ENCODE peak calls at places on chromosomes 16 and 17, in eight cellular contexts. One of them, this sample, is unnamed.

GRCh38 chr16:82091225-82091624 is 56.2 kb downstream of the HSD17B2 start:
- DNase-seq in heart right ventricle: no peak
- DNase-seq in fibroblast of the aortic adventitia: peak; percentile 43
- DNase-seq in GM13976: no peak
- DNase-seq in psoas muscle: no peak
- DNase-seq in AG04450: peak; percentile 37
- DNase-seq in heart left ventricle: no peak
- DNase-seq in left lung: no peak
- DNase-seq in this sample: no peak

GRCh38 chr17:76527430-76528111 is 9.9 kb downstream of the CYGB start:
- DNase-seq in GM13976: peak; percentile 64
- DNase-seq in heart left ventricle: peak; percentile 88
- DNase-seq in left lung: peak; percentile 89
- DNase-seq in heart right ventricle: peak; percentile 73
- DNase-seq in psoas muscle: peak; percentile 77
- DNase-seq in fibroblast of the aortic adventitia: peak; percentile 73
- DNase-seq in AG04450: no peak
- DNase-seq in this sample: no peak

GRCh38 chr17:3916825-3917224 is 560 bp upstream of the P2RX1 start:
- DNase-seq in AG04450: no peak
- DNase-seq in psoas muscle: no peak
- DNase-seq in heart left ventricle: no peak
- DNase-seq in heart right ventricle: no peak
- DNase-seq in left lung: no peak
- DNase-seq in fibroblast of the aortic adventitia: no peak
- DNase-seq in GM13976: no peak
- DNase-seq in this sample: no peak

GRCh38 chr16:69438465-69438864 is 14.0 kb downstream of the CYB5B start:
- DNase-seq in left lung: no peak
- DNase-seq in heart right ventricle: no peak
- DNase-seq in GM13976: peak; percentile 48
- DNase-seq in fibroblast of the aortic adventitia: no peak
- DNase-seq in heart left ventricle: no peak
- DNase-seq in AG04450: no peak
- DNase-seq in psoas muscle: no peak
- DNase-seq in this sample: no peak

GRCh38 chr17:74497471-74497870 is 31.0 kb downstream of the CD300A start:
- DNase-seq in heart left ventricle: no peak
- DNase-seq in fibroblast of the aortic adventitia: no peak
- DNase-seq in left lung: no peak
- DNase-seq in psoas muscle: no peak
- DNase-seq in heart right ventricle: no peak
- DNase-seq in AG04450: no peak
- DNase-seq in GM13976: no peak
- DNase-seq in this sample: no peak

GRCh38 chr17:77011173-77012011 is 129.4 kb upstream of the SEC14L1 start:
- DNase-seq in heart left ventricle: no peak
- DNase-seq in left lung: no peak
- DNase-seq in fibroblast of the aortic adventitia: peak; percentile 58
- DNase-seq in psoas muscle: no peak
- DNase-seq in heart right ventricle: no peak
- DNase-seq in AG04450: no peak
- DNase-seq in GM13976: no peak
- DNase-seq in this sample: peak; percentile 55

GRCh38 chr16:31268033-31268365 is 8.2 kb downstream of the ITGAM start:
- DNase-seq in left lung: no peak
- DNase-seq in GM13976: no peak
- DNase-seq in AG04450: no peak
- DNase-seq in fibroblast of the aortic adventitia: no peak
- DNase-seq in psoas muscle: no peak
- DNase-seq in heart right ventricle: no peak
- DNase-seq in heart left ventricle: no peak
- DNase-seq in this sample: no peak

GRCh38 chr17:65514082-65514481 is 47.4 kb downstream of the AXIN2 start:
- DNase-seq in left lung: no peak
- DNase-seq in GM13976: no peak
- DNase-seq in heart left ventricle: no peak
- DNase-seq in psoas muscle: no peak
- DNase-seq in AG04450: no peak
- DNase-seq in fibroblast of the aortic adventitia: peak; percentile 45
- DNase-seq in heart right ventricle: no peak
- DNase-seq in this sample: no peak

GRCh38 chr17:81230043-81230820 is 7.5 kb upstream of the CEP131 start:
- DNase-seq in GM13976: no peak
- DNase-seq in heart left ventricle: no peak
- DNase-seq in psoas muscle: no peak
- DNase-seq in left lung: peak; percentile 76
- DNase-seq in AG04450: no peak
- DNase-seq in heart right ventricle: no peak
- DNase-seq in fibroblast of the aortic adventitia: no peak
- DNase-seq in this sample: no peak

GRCh38 chr16:19212059-19212458 is 44.0 kb downstream of the SYT17 start:
- DNase-seq in heart left ventricle: no peak
- DNase-seq in left lung: no peak
- DNase-seq in GM13976: no peak
- DNase-seq in heart right ventricle: no peak
- DNase-seq in AG04450: no peak
- DNase-seq in fibroblast of the aortic adventitia: no peak
- DNase-seq in psoas muscle: no peak
- DNase-seq in this sample: no peak

GRCh38 chr16:19210968-19211367 is 42.9 kb downstream of the SYT17 start:
- DNase-seq in fibroblast of the aortic adventitia: no peak
- DNase-seq in heart right ventricle: no peak
- DNase-seq in left lung: no peak
- DNase-seq in heart left ventricle: no peak
- DNase-seq in GM13976: peak; percentile 62
- DNase-seq in AG04450: no peak
- DNase-seq in psoas muscle: no peak
- DNase-seq in this sample: no peak

GRCh38 chr16:19215705-19216104 is 47.7 kb downstream of the SYT17 start:
- DNase-seq in AG04450: no peak
- DNase-seq in left lung: no peak
- DNase-seq in psoas muscle: no peak
- DNase-seq in heart left ventricle: no peak
- DNase-seq in fibroblast of the aortic adventitia: no peak
- DNase-seq in GM13976: no peak
- DNase-seq in heart right ventricle: no peak
- DNase-seq in this sample: no peak

GRCh38 chr16:19210175-19210924 is 42.3 kb downstream of the SYT17 start:
- DNase-seq in heart left ventricle: no peak
- DNase-seq in psoas muscle: no peak
- DNase-seq in GM13976: peak; percentile 66
- DNase-seq in heart right ventricle: no peak
- DNase-seq in fibroblast of the aortic adventitia: no peak
- DNase-seq in left lung: no peak
- DNase-seq in AG04450: peak; percentile 20
- DNase-seq in this sample: no peak

GRCh38 chr16:19213885-19214284 is 45.8 kb downstream of the SYT17 start:
- DNase-seq in GM13976: no peak
- DNase-seq in heart right ventricle: no peak
- DNase-seq in AG04450: no peak
- DNase-seq in left lung: no peak
- DNase-seq in fibroblast of the aortic adventitia: no peak
- DNase-seq in psoas muscle: no peak
- DNase-seq in heart left ventricle: no peak
- DNase-seq in this sample: no peak
- TF ChIP-seq CTCF in GM13976: no peak
- TF ChIP-seq CTCF in heart right ventricle: no peak
- TF ChIP-seq CTCF in AG04450: no peak
- TF ChIP-seq CTCF in left lung: no peak
- TF ChIP-seq CTCF in fibroblast of the aortic adventitia: no peak
- TF ChIP-seq CTCF in psoas muscle: no peak
- TF ChIP-seq CTCF in heart left ventricle: no peak
- TF ChIP-seq CTCF in this sample: no peak

GRCh38 chr17:67633751-67634191 is 84.0 kb upstream of the NOL11 start:
- DNase-seq in AG04450: no peak
- DNase-seq in heart right ventricle: peak; percentile 65
- DNase-seq in left lung: no peak
- DNase-seq in fibroblast of the aortic adventitia: peak; percentile 13
- DNase-seq in psoas muscle: no peak
- DNase-seq in GM13976: no peak
- DNase-seq in heart left ventricle: peak; percentile 68
- DNase-seq in this sample: no peak

GRCh38 chr17:67628580-67629013 is 89.1 kb upstream of the NOL11 start:
- DNase-seq in psoas muscle: no peak
- DNase-seq in heart left ventricle: no peak
- DNase-seq in left lung: no peak
- DNase-seq in fibroblast of the aortic adventitia: no peak
- DNase-seq in heart right ventricle: no peak
- DNase-seq in AG04450: no peak
- DNase-seq in GM13976: peak; percentile 80
- DNase-seq in this sample: no peak

GRCh38 chr17:67625971-67626370 is 91.8 kb upstream of the NOL11 start:
- DNase-seq in psoas muscle: no peak
- DNase-seq in heart left ventricle: no peak
- DNase-seq in GM13976: no peak
- DNase-seq in AG04450: no peak
- DNase-seq in fibroblast of the aortic adventitia: no peak
- DNase-seq in heart right ventricle: no peak
- DNase-seq in left lung: no peak
- DNase-seq in this sample: no peak

GRCh38 chr17:67624886-67625656 is 92.7 kb upstream of the NOL11 start:
- DNase-seq in heart left ventricle: no peak
- DNase-seq in psoas muscle: no peak
- DNase-seq in fibroblast of the aortic adventitia: no peak
- DNase-seq in GM13976: no peak
- DNase-seq in left lung: no peak
- DNase-seq in AG04450: no peak
- DNase-seq in heart right ventricle: no peak
- DNase-seq in this sample: no peak

DNA sequence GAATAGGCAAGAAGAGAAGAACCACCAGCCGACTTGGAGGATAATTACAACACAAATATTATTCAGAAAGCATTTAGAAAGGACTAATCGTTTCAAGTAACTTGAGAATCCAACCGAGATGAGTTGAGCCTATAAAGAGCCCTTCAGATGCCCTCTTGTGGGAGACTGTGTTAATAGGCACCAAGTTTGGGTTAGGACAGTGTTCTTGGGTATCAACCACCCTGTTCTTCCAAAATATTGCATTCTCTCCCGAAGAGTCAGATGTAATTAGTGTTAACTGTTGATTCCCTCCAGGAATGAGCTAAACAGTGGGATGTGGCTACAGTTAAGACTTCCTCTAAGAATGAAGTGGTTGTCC is 87.8 kb upstream of the NOL11 start:
- DNase-seq in fibroblast of the aortic adventitia: peak; percentile 87
- DNase-seq in AG04450: no peak
- DNase-seq in left lung: no peak
- DNase-seq in heart right ventricle: no peak
- DNase-seq in psoas muscle: no peak
- DNase-seq in heart left ventricle: no peak
- DNase-seq in GM13976: peak; percentile 62
- DNase-seq in this sample: no peak
- TF ChIP-seq CTCF in fibroblast of the aortic adventitia: peak; percentile 77
- TF ChIP-seq CTCF in AG04450: peak; percentile 70
- TF ChIP-seq CTCF in left lung: no peak
- TF ChIP-seq CTCF in heart right ventricle: peak; percentile 50
- TF ChIP-seq CTCF in psoas muscle: peak; percentile 40
- TF ChIP-seq CTCF in heart left ventricle: peak; percentile 49
- TF ChIP-seq CTCF in GM13976: peak; percentile 21
- TF ChIP-seq CTCF in this sample: peak; percentile 27

GRCh38 chr16:29736112-29736511 is 9.7 kb downstream of the C16orf54 start:
- DNase-seq in fibroblast of the aortic adventitia: no peak
- DNase-seq in GM13976: no peak
- DNase-seq in heart right ventricle: no peak
- DNase-seq in psoas muscle: no peak
- DNase-seq in AG04450: no peak
- DNase-seq in left lung: no peak
- DNase-seq in heart left ventricle: no peak
- DNase-seq in this sample: no peak
- TF ChIP-seq CTCF in fibroblast of the aortic adventitia: peak; percentile 22
- TF ChIP-seq CTCF in GM13976: no peak
- TF ChIP-seq CTCF in heart right ventricle: no peak
- TF ChIP-seq CTCF in psoas muscle: no peak
- TF ChIP-seq CTCF in AG04450: peak; percentile 33
- TF ChIP-seq CTCF in left lung: no peak
- TF ChIP-seq CTCF in heart left ventricle: no peak
- TF ChIP-seq CTCF in this sample: peak; percentile 19

GRCh38 chr17:58968662-58969061 is 138.0 kb downstream of the TRIM37 start:
- DNase-seq in heart right ventricle: no peak
- DNase-seq in GM13976: no peak
- DNase-seq in left lung: no peak
- DNase-seq in fibroblast of the aortic adventitia: peak; percentile 19
- DNase-seq in heart left ventricle: no peak
- DNase-seq in AG04450: no peak
- DNase-seq in psoas muscle: no peak
- DNase-seq in this sample: no peak

GRCh38 chr17:58970966-58971575 is 135.6 kb downstream of the TRIM37 start:
- DNase-seq in left lung: no peak
- DNase-seq in psoas muscle: no peak
- DNase-seq in AG04450: no peak
- DNase-seq in GM13976: no peak
- DNase-seq in heart right ventricle: no peak
- DNase-seq in heart left ventricle: no peak
- DNase-seq in fibroblast of the aortic adventitia: no peak
- DNase-seq in this sample: no peak

GRCh38 chr17:58969156-58969555 is 137.5 kb downstream of the TRIM37 start:
- DNase-seq in heart right ventricle: no peak
- DNase-seq in left lung: no peak
- DNase-seq in psoas muscle: no peak
- DNase-seq in AG04450: no peak
- DNase-seq in heart left ventricle: no peak
- DNase-seq in fibroblast of the aortic adventitia: no peak
- DNase-seq in GM13976: no peak
- DNase-seq in this sample: no peak

GRCh38 chr17:58966208-58966607 is 140.5 kb downstream of the TRIM37 start:
- DNase-seq in AG04450: no peak
- DNase-seq in GM13976: no peak
- DNase-seq in heart right ventricle: no peak
- DNase-seq in fibroblast of the aortic adventitia: no peak
- DNase-seq in left lung: no peak
- DNase-seq in heart left ventricle: no peak
- DNase-seq in psoas muscle: no peak
- DNase-seq in this sample: no peak

DNA sequence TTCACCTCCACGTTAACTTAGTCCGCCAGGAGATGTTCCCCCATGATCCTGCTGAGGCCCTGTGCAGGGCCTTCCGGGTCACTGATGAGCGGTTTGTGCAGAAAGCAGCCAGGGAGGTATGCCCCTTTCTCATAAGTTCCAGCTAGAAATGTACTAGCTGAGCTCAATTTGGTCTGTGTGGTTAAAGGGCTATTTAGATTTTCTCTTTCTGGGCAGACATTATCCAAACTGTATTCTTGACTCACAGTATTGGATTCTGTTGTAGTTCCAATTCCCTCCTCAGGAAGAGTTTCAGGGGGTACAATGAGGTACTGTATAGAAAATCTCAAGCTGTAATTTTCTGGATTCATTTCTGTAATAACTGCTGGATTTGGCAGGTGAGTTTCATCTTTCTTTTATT is 137.1 kb downstream of the TRIM37 start:
- DNase-seq in left lung: no peak
- DNase-seq in heart left ventricle: no peak
- DNase-seq in AG04450: no peak
- DNase-seq in fibroblast of the aortic adventitia: no peak
- DNase-seq in psoas muscle: no peak
- DNase-seq in GM13976: no peak
- DNase-seq in heart right ventricle: no peak
- DNase-seq in this sample: no peak
- TF ChIP-seq CTCF in left lung: no peak
- TF ChIP-seq CTCF in heart left ventricle: no peak
- TF ChIP-seq CTCF in AG04450: no peak
- TF ChIP-seq CTCF in fibroblast of the aortic adventitia: no peak
- TF ChIP-seq CTCF in psoas muscle: no peak
- TF ChIP-seq CTCF in GM13976: no peak
- TF ChIP-seq CTCF in heart right ventricle: no peak
- TF ChIP-seq CTCF in this sample: no peak

This sample was measured in neural crest cell.